ENCODE peak calls at places on chromosomes 13 and 19, in nine cellular contexts. One of them, this sample, is unnamed. For H3K27me3, the result is how much of the 10 kb centered on the place peaks cover.

GRCh38 chr19:43578787-43579186 is 3.2 kb downstream of the PINLYP start:
- DNase-seq in suprapubic skin: no peak
- DNase-seq in breast epithelium: no peak
- DNase-seq in uterus: no peak
- DNase-seq in ovary: no peak
- DNase-seq in fibroblast of lung: no peak
- DNase-seq in heart left ventricle: no peak
- DNase-seq in gastrocnemius medialis: no peak
- DNase-seq in right lobe of liver: no peak
- DNase-seq in this sample: no peak

GRCh38 chr13:42361701-42362100 is 89.7 kb downstream of the AKAP11 start:
- DNase-seq in uterus: no peak
- DNase-seq in gastrocnemius medialis: no peak
- DNase-seq in suprapubic skin: no peak
- DNase-seq in heart left ventricle: no peak
- DNase-seq in breast epithelium: no peak
- DNase-seq in right lobe of liver: no peak
- DNase-seq in ovary: no peak
- DNase-seq in fibroblast of lung: no peak
- DNase-seq in this sample: no peak

GRCh38 chr19:10977773-10978155 is 16.9 kb downstream of the SMARCA4 start:
- DNase-seq in uterus: no peak
- DNase-seq in fibroblast of lung: no peak
- DNase-seq in ovary: no peak
- DNase-seq in heart left ventricle: no peak
- DNase-seq in gastrocnemius medialis: no peak
- DNase-seq in suprapubic skin: no peak
- DNase-seq in right lobe of liver: no peak
- DNase-seq in breast epithelium: no peak
- DNase-seq in this sample: no peak

GRCh38 chr13:107461751-107462150 is 753.6 kb downstream of the LIG4 start:
- DNase-seq in suprapubic skin: no peak
- DNase-seq in uterus: no peak
- DNase-seq in gastrocnemius medialis: no peak
- DNase-seq in fibroblast of lung: peak
- DNase-seq in heart left ventricle: no peak
- DNase-seq in ovary: no peak
- DNase-seq in breast epithelium: no peak
- DNase-seq in right lobe of liver: no peak
- DNase-seq in this sample: no peak

GRCh38 chr19:54179921-54180452 is 7.0 kb upstream of the TMC4 start:
- DNase-seq in gastrocnemius medialis: no peak
- DNase-seq in heart left ventricle: no peak
- DNase-seq in fibroblast of lung: peak
- DNase-seq in suprapubic skin: no peak
- DNase-seq in breast epithelium: no peak
- DNase-seq in uterus: no peak
- DNase-seq in right lobe of liver: no peak
- DNase-seq in ovary: no peak
- DNase-seq in this sample: no peak

GRCh38 chr19:41226053-41226873 is 7.2 kb downstream of the AXL start:
- DNase-seq in breast epithelium: peak
- DNase-seq in uterus: peak
- DNase-seq in ovary: peak
- DNase-seq in heart left ventricle: peak
- DNase-seq in suprapubic skin: no peak
- DNase-seq in gastrocnemius medialis: peak
- DNase-seq in fibroblast of lung: peak
- DNase-seq in right lobe of liver: peak
- DNase-seq in this sample: no peak

GRCh38 chr19:7874080-7874856 is at the start of gene PRR36:
- DNase-seq in ovary: no peak
- DNase-seq in right lobe of liver: no peak
- DNase-seq in heart left ventricle: no peak
- DNase-seq in gastrocnemius medialis: no peak
- DNase-seq in uterus: no peak
- DNase-seq in breast epithelium: peak
- DNase-seq in fibroblast of lung: no peak
- DNase-seq in suprapubic skin: no peak
- DNase-seq in this sample: no peak

GRCh38 chr19:42411581-42412178 is 15.5 kb downstream of the LIPE start:
- DNase-seq in heart left ventricle: peak
- DNase-seq in suprapubic skin: no peak
- DNase-seq in right lobe of liver: no peak
- DNase-seq in uterus: no peak
- DNase-seq in gastrocnemius medialis: no peak
- DNase-seq in breast epithelium: no peak
- DNase-seq in ovary: no peak
- DNase-seq in fibroblast of lung: no peak
- DNase-seq in this sample: no peak

GRCh38 chr19:50568321-50569022 is at the start of gene LRRC4B:
- DNase-seq in heart left ventricle: no peak
- DNase-seq in right lobe of liver: peak
- DNase-seq in ovary: no peak
- DNase-seq in fibroblast of lung: no peak
- DNase-seq in gastrocnemius medialis: no peak
- DNase-seq in breast epithelium: no peak
- DNase-seq in suprapubic skin: no peak
- DNase-seq in uterus: peak
- DNase-seq in this sample: no peak

GRCh38 chr13:101453784-101454201 is 1.3 kb downstream of the ITGBL1 start:
- DNase-seq in heart left ventricle: peak
- DNase-seq in right lobe of liver: no peak
- DNase-seq in uterus: no peak
- DNase-seq in fibroblast of lung: no peak
- DNase-seq in ovary: peak
- DNase-seq in suprapubic skin: no peak
- DNase-seq in breast epithelium: peak
- DNase-seq in gastrocnemius medialis: no peak
- DNase-seq in this sample: peak

DNA sequence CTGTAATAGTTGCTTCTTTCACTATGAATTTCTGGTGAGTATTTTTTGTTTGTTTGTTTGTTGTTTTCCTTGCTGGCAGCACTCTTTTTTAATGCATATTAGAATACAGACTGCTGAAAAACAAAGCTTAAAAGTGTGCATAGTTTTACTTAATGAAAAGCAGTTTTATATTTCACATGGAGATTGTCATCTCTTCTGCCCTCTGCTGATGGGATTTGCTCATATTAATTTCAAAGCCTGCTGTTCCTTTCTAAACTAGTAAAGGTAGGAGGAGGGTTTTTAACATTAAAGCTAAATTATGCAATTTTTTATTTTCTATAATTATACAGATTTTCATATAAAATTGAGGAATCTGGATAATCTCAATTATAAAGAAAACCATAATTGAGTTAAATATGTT is 692.6 kb upstream of the SLITRK1 start:
- DNase-seq in suprapubic skin: no peak
- DNase-seq in breast epithelium: no peak
- DNase-seq in right lobe of liver: no peak
- DNase-seq in uterus: no peak
- DNase-seq in ovary: no peak
- DNase-seq in fibroblast of lung: peak
- DNase-seq in heart left ventricle: no peak
- DNase-seq in gastrocnemius medialis: no peak
- DNase-seq in this sample: no peak
- TF ChIP-seq CTCF in suprapubic skin: no peak
- TF ChIP-seq CTCF in breast epithelium: no peak
- TF ChIP-seq CTCF in right lobe of liver: no peak
- TF ChIP-seq CTCF in uterus: no peak
- TF ChIP-seq CTCF in ovary: no peak
- TF ChIP-seq CTCF in fibroblast of lung: peak
- TF ChIP-seq CTCF in heart left ventricle: no peak
- TF ChIP-seq CTCF in gastrocnemius medialis: no peak
- TF ChIP-seq CTCF in this sample: no peak

GRCh38 chr19:1874554-1875185 is 10.6 kb downstream of the ABHD17A start:
- DNase-seq in breast epithelium: no peak
- DNase-seq in gastrocnemius medialis: no peak
- DNase-seq in uterus: no peak
- DNase-seq in fibroblast of lung: no peak
- DNase-seq in ovary: no peak
- DNase-seq in right lobe of liver: no peak
- DNase-seq in suprapubic skin: no peak
- DNase-seq in heart left ventricle: no peak
- DNase-seq in this sample: no peak

GRCh38 chr19:1871630-1872029 is 8.3 kb upstream of the KLF16 start:
- DNase-seq in heart left ventricle: no peak
- DNase-seq in gastrocnemius medialis: no peak
- DNase-seq in fibroblast of lung: no peak
- DNase-seq in suprapubic skin: no peak
- DNase-seq in ovary: no peak
- DNase-seq in right lobe of liver: peak
- DNase-seq in breast epithelium: no peak
- DNase-seq in uterus: no peak
- DNase-seq in this sample: no peak

GRCh38 chr19:1875646-1876493 is 9.4 kb downstream of the ABHD17A start:
- DNase-seq in fibroblast of lung: peak
- DNase-seq in heart left ventricle: peak
- DNase-seq in ovary: peak
- DNase-seq in right lobe of liver: peak
- DNase-seq in suprapubic skin: peak
- DNase-seq in uterus: peak
- DNase-seq in breast epithelium: peak
- DNase-seq in gastrocnemius medialis: peak
- DNase-seq in this sample: peak

GRCh38 chr19:1872807-1873523 is 9.6 kb upstream of the KLF16 start:
- DNase-seq in right lobe of liver: no peak
- DNase-seq in breast epithelium: no peak
- DNase-seq in gastrocnemius medialis: no peak
- DNase-seq in ovary: no peak
- DNase-seq in suprapubic skin: no peak
- DNase-seq in fibroblast of lung: no peak
- DNase-seq in heart left ventricle: no peak
- DNase-seq in uterus: no peak
- DNase-seq in this sample: no peak

DNA sequence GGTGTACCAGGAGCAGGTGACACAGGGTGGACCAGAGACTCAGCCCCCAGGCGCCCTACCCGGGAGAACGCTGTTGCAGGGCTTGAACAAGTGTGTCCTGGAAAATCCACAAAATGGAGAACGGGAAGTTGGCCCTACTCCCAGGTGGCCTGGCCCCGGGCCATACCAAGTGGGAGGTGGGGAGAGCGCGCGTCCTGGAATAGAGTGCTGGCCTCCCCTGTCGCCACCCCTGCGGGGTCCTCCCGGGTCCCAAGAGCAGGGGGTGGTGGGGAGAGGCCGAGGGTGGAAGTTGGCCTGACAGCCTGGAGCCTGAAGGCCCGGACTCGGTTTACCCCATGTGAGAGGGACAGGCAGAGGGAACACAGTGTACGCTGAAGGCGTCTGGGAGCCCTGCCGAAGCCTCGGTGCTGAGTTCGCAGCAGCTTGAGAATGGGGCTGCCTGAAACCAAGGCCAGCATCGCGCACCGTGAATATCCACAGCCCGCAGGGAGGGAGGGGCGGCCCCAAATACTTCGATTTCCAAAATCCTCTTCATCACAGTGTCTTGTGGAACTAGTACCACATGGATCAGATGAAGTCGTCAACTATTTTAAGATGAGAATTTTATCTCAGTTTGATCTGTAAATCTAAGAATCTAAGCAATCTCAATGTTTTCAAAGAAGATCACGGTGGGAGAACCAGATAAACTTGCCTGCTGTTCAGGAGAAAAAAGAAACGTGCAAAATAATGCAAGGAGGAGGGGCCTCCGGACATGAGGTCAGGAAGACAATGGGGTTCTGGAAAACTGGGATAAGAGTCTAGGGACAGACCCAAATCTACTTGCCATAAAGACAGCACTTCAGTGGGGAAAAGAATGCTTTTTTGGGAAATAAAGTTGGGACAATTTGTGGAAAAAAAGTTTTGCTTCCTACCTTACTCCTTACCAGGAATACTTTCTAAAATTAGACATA is 10.4 kb upstream of the KLF16 start:
- DNase-seq in heart left ventricle: peak
- DNase-seq in ovary: peak
- DNase-seq in gastrocnemius medialis: no peak
- DNase-seq in right lobe of liver: no peak
- DNase-seq in breast epithelium: no peak
- DNase-seq in uterus: no peak
- DNase-seq in fibroblast of lung: no peak
- DNase-seq in suprapubic skin: no peak
- DNase-seq in this sample: no peak
- H3K4me3 ChIP-seq in heart left ventricle: peak
- H3K4me3 ChIP-seq in ovary: peak
- H3K4me3 ChIP-seq in gastrocnemius medialis: peak
- H3K4me3 ChIP-seq in right lobe of liver: peak
- H3K4me3 ChIP-seq in breast epithelium: peak
- H3K4me3 ChIP-seq in uterus: peak
- H3K4me3 ChIP-seq in fibroblast of lung: peak
- H3K4me3 ChIP-seq in suprapubic skin: peak
- H3K4me3 ChIP-seq in this sample: peak

GRCh38 chr19:1760020-1760419 is 6.7 kb downstream of the ONECUT3 start:
- DNase-seq in gastrocnemius medialis: no peak
- DNase-seq in breast epithelium: no peak
- DNase-seq in ovary: no peak
- DNase-seq in heart left ventricle: no peak
- DNase-seq in suprapubic skin: no peak
- DNase-seq in fibroblast of lung: no peak
- DNase-seq in right lobe of liver: no peak
- DNase-seq in uterus: no peak
- DNase-seq in this sample: no peak
- H3K27me3 ChIP-seq in gastrocnemius medialis: half or more
- H3K27me3 ChIP-seq in breast epithelium: half or more
- H3K27me3 ChIP-seq in ovary: under half
- H3K27me3 ChIP-seq in heart left ventricle: half or more
- H3K27me3 ChIP-seq in suprapubic skin: half or more
- H3K27me3 ChIP-seq in fibroblast of lung: half or more
- H3K27me3 ChIP-seq in right lobe of liver: under half
- H3K27me3 ChIP-seq in uterus: half or more
- H3K27me3 ChIP-seq in this sample: under half

GRCh38 chr13:30552567-30552966 is 65.2 kb upstream of the USPL1 start:
- DNase-seq in heart left ventricle: no peak
- DNase-seq in breast epithelium: no peak
- DNase-seq in right lobe of liver: no peak
- DNase-seq in suprapubic skin: no peak
- DNase-seq in ovary: no peak
- DNase-seq in gastrocnemius medialis: no peak
- DNase-seq in uterus: no peak
- DNase-seq in fibroblast of lung: no peak
- DNase-seq in this sample: no peak
- TF ChIP-seq CTCF in heart left ventricle: no peak
- TF ChIP-seq CTCF in breast epithelium: no peak
- TF ChIP-seq CTCF in right lobe of liver: no peak
- TF ChIP-seq CTCF in suprapubic skin: no peak
- TF ChIP-seq CTCF in ovary: no peak
- TF ChIP-seq CTCF in gastrocnemius medialis: no peak
- TF ChIP-seq CTCF in uterus: no peak
- TF ChIP-seq CTCF in fibroblast of lung: no peak
- TF ChIP-seq CTCF in this sample: no peak

DNA sequence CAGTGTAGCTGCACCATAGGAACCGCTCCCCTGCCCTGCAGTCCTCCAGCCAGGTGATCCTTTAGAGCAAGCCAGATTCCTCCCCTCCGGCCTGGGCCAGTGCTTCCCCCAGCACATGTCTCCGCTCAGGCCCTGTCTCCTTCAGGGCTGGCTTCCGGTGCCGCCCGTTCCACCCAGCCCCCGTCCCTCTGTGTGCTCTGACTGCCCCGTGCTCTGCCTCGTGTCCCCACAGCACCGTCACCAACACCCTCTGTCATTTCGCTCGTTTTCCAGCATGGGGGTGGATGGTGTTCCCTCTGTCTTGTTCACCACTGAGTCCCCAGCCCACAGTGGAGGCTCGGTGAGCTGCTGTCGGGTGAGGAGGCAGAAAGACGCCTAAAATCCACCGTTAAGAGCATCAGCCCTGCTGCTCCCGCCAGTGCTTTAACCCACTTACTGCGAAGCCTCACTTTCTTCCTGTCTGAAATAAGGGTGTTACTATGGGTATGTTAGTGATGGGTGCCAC is 54.5 kb downstream of the TSSK6 start:
- DNase-seq in suprapubic skin: peak
- DNase-seq in right lobe of liver: peak
- DNase-seq in uterus: no peak
- DNase-seq in gastrocnemius medialis: peak
- DNase-seq in heart left ventricle: peak
- DNase-seq in fibroblast of lung: no peak
- DNase-seq in breast epithelium: peak
- DNase-seq in ovary: peak
- DNase-seq in this sample: peak
- H3K4me3 ChIP-seq in suprapubic skin: peak
- H3K4me3 ChIP-seq in right lobe of liver: no peak
- H3K4me3 ChIP-seq in uterus: no peak
- H3K4me3 ChIP-seq in gastrocnemius medialis: peak
- H3K4me3 ChIP-seq in heart left ventricle: peak
- H3K4me3 ChIP-seq in fibroblast of lung: no peak
- H3K4me3 ChIP-seq in breast epithelium: no peak
- H3K4me3 ChIP-seq in ovary: no peak
- H3K4me3 ChIP-seq in this sample: peak